ENCODE peak calls at places on chromosomes 16 and 17, in seven cellular contexts. D is cardiac fibroblast, S is foreskin fibroblast, F is OCI-M1, N is HFFc6, Y is posterior vena cava, I is tibial nerve. O is an unnamed sample.

GRCh38 chr17:11986179-11986938 is 10.9 kb downstream of the ZNF18 start:
- DNase-seq in I (peak), D (no peak), S (no peak), F (no peak), N (no peak), Y (no peak), O (no peak)

GRCh38 chr17:46950997-46951621 is 27.9 kb downstream of the RPRML start:
- DNase-seq in S (no peak), F (no peak), D (no peak), N (no peak), I (no peak), Y (peak), O (no peak)

GRCh38 chr17:49907279-49907678 is 59.4 kb upstream of the TAC4 start:
- DNase-seq in S (no peak), Y (no peak), I (no peak), D (no peak), N (no peak), F (no peak), O (no peak)

GRCh38 chr17:21213491-21214014 is 408 bp downstream of the TMEM11 start:
- DNase-seq in I (no peak), S (peak), D (no peak), Y (peak), N (no peak), F (peak), O (peak)

GRCh38 chr17:74742978-74743545 is 5.4 kb upstream of the NHERF1 start:
- DNase-seq in Y (no peak), N (no peak), F (no peak), I (no peak), S (no peak), D (no peak), O (no peak)

GRCh38 chr17:78787444-78787843 is 5.4 kb upstream of the CYTH1 start:
- DNase-seq in N (no peak), F (no peak), D (no peak), Y (no peak), I (no peak), S (no peak), O (no peak)

GRCh38 chr17:6506679-6507231 is 49.6 kb downstream of the PITPNM3 start:
- DNase-seq in S (no peak), Y (peak), D (peak), N (peak), F (no peak), I (no peak), O (no peak)

GRCh38 chr17:43028221-43028861 is 3.3 kb downstream of the RND2 start:
- DNase-seq in Y (peak), F (no peak), N (no peak), S (no peak), D (no peak), I (no peak), O (no peak)

GRCh38 chr16:50925758-50926357 is 184.0 kb downstream of the CYLD start:
- DNase-seq in I (no peak), N (no peak), D (peak), S (peak), Y (no peak), F (no peak), O (peak)

GRCh38 chr17:41734949-41735313 is 488 bp upstream of the HAP1 start:
- DNase-seq in S (no peak), I (no peak), D (no peak), N (no peak), F (no peak), Y (no peak), O (no peak)

GRCh38 chr17:43714338-43715149 is 44.0 kb downstream of the SOST start:
- DNase-seq in Y (no peak), I (no peak), D (peak), F (no peak), N (peak), S (peak), O (peak)

GRCh38 chr16:68388124-68388523 is 60.2 kb downstream of the SMPD3 start:
- DNase-seq in F (no peak), I (no peak), Y (no peak), N (no peak), D (no peak), S (no peak), O (no peak)

GRCh38 chr16:11791144-11791828 is 5.8 kb downstream of the ZC3H7A start:
- DNase-seq in I (no peak), F (no peak), N (no peak), D (no peak), Y (no peak), S (no peak), O (no peak)

GRCh38 chr17:58028591-58028990 is 21.5 kb upstream of the SRSF1 start:
- DNase-seq in S (no peak), Y (no peak), N (no peak), F (no peak), D (peak), I (no peak), O (no peak)

GRCh38 chr17:57861000-57861736 is 11.3 kb upstream of the MRPS23 start:
- DNase-seq in I (no peak), D (peak), N (no peak), Y (peak), S (no peak), F (peak), O (peak)

GRCh38 chr16:85418978-85419491 is 194.1 kb upstream of the GSE1 start:
- DNase-seq in I (no peak), F (no peak), S (no peak), D (no peak), N (no peak), Y (peak), O (no peak)

GRCh38 chr16:49575352-49576172 is 202.0 kb downstream of the C16orf78 start:
- DNase-seq in I (peak), F (no peak), N (no peak), D (no peak), S (no peak), Y (peak), O (no peak)

GRCh38 chr16:25395528-25395927 is 137.9 kb upstream of the ZKSCAN2 start:
- DNase-seq in F (peak), N (no peak), S (no peak), Y (no peak), D (no peak), I (no peak), O (no peak)

GRCh38 chr16:89431158-89431584 is 59.2 kb downstream of the ANKRD11 start:
- DNase-seq in I (no peak), D (peak), Y (no peak), S (peak), F (no peak), N (peak), O (peak)

GRCh38 chr16:22031483-22032083 is 23.7 kb downstream of the MOSMO start:
- DNase-seq in I (no peak), N (no peak), F (peak), S (no peak), D (no peak), Y (no peak), O (no peak)

GRCh38 chr16:10838611-10839270 is 20.1 kb upstream of the TVP23A start:
- DNase-seq in N (no peak), D (no peak), F (no peak), S (no peak), Y (no peak), I (no peak), O (no peak)

GRCh38 chr16:89019511-89019910 is 42.5 kb upstream of the CBFA2T3 start:
- DNase-seq in I (no peak), Y (peak), D (no peak), N (no peak), S (no peak), F (no peak), O (no peak)